ENCODE peak calls at places on chromosome X, in four cellular contexts. G, C, W and S are unnamed samples.

GRCh38 chrX:66126671-66127070 is 37.4 kb upstream of the HEPH start:
- DNase-seq in G (no peak), C (no peak), W (no peak), S (no peak)

GRCh38 chrX:129637217-129638109 is 17.3 kb downstream of the APLN start:
- DNase-seq in G (peak; percentile 87), C (peak; percentile 59), W (peak; percentile 58), S (peak; percentile 47)

GRCh38 chrX:10851809-10852208 is 231.4 kb upstream of the MID1 start:
- DNase-seq in G (no peak), C (no peak), W (no peak), S (no peak)

GRCh38 chrX:19040373-19040772 is 56.5 kb upstream of the PHKA2 start:
- DNase-seq in G (no peak), C (no peak), W (no peak), S (peak; percentile 12)

GRCh38 chrX:29308726-29309125 is 721.5 kb downstream of the IL1RAPL1 start:
- DNase-seq in G (no peak), C (no peak), W (no peak), S (no peak)

GRCh38 chrX:71930298-71930697 is 19.7 kb downstream of the NHSL2 start:
- DNase-seq in G (no peak), C (peak; percentile 43), W (no peak), S (no peak)

GRCh38 chrX:101658661-101659477 is 781 bp downstream of the ARMCX2 start:
- DNase-seq in G (peak; percentile 70), C (peak; percentile 76), W (peak; percentile 30), S (peak; percentile 30)

GRCh38 chrX:15567886-15568616 is 32.7 kb downstream of the ACE2 start:
- DNase-seq in G (no peak), C (no peak), W (no peak), S (peak; percentile 36)

GRCh38 chrX:48761674-48762471 is at the start of gene GLOD5:
- DNase-seq in G (no peak), C (no peak), W (no peak), S (peak; percentile 62)

GRCh38 chrX:68840256-68840655 is 11.4 kb downstream of the EFNB1 start:
- DNase-seq in G (no peak), C (no peak), W (no peak), S (no peak)

GRCh38 chrX:19912-20571 is 261.1 kb upstream of the PLCXD1 start:
- DNase-seq in G (peak; percentile 49), C (peak; percentile 13), W (no peak), S (no peak)

GRCh38 chrX:139739138-139739537 is 31.2 kb upstream of the MCF2 start:
- DNase-seq in G (no peak), C (peak; percentile 62), W (no peak), S (peak; percentile 67)

GRCh38 chrX:8743126-8743732 is 11.3 kb upstream of the ANOS1 start:
- DNase-seq in G (peak; percentile 78), C (peak; percentile 46), W (peak; percentile 39), S (no peak)

GRCh38 chrX:71183341-71183740 is 38.7 kb downstream of the NLGN3 start:
- DNase-seq in G (no peak), C (no peak), W (no peak), S (no peak)

GRCh38 chrX:46198858-46199257 is 346.4 kb downstream of the ZNF674 start:
- DNase-seq in G (no peak), C (no peak), W (no peak), S (peak; percentile 36)

GRCh38 chrX:96372313-96373046 is 312.2 kb upstream of the DIAPH2 start:
- DNase-seq in G (no peak), C (peak; percentile 66), W (no peak), S (peak; percentile 36)

GRCh38 chrX:103718120-103718519 is 7.4 kb downstream of the TMEM31 start:
- DNase-seq in G (no peak), C (no peak), W (no peak), S (no peak)

GRCh38 chrX:139692908-139693307 is 15.1 kb downstream of the MCF2 start:
- DNase-seq in G (no peak), C (peak; percentile 3), W (no peak), S (no peak)

GRCh38 chrX:145213504-145213903 is 33.8 kb upstream of the SPANXN1 start:
- DNase-seq in G (no peak), C (peak; percentile 2), W (no peak), S (peak; percentile 0)

GRCh38 chrX:129346574-129346973 is 176.7 kb downstream of the SMARCA1 start:
- DNase-seq in G (no peak), C (no peak), W (no peak), S (no peak)

GRCh38 chrX:130025256-130025655 is 42.8 kb downstream of the BCORL1 start:
- DNase-seq in G (no peak), C (no peak), W (no peak), S (no peak)

GRCh38 chrX:27565992-27566391 is 24.2 kb upstream of the DCAF8L2 start:
- DNase-seq in G (no peak), C (no peak), W (no peak), S (no peak)

GRCh38 chrX:147914609-147915008 is 2.9 kb downstream of the FMR1 start:
- DNase-seq in G (no peak), C (no peak), W (no peak), S (no peak)

GRCh38 chrX:100748133-100748532 is 16.2 kb upstream of the SYTL4 start:
- DNase-seq in G (no peak), C (no peak), W (no peak), S (peak; percentile 40)

GRCh38 chrX:103398321-103398937 is 22.1 kb downstream of the BEX3 start:
- DNase-seq in G (no peak), C (peak; percentile 88), W (no peak), S (peak; percentile 80)

GRCh38 chrX:65689377-65689776 is 21.9 kb downstream of the MSN start:
- DNase-seq in G (no peak), C (no peak), W (no peak), S (peak; percentile 42)

GRCh38 chrX:17984415-17984814 is 123.3 kb upstream of the RAI2 start:
- DNase-seq in G (no peak), C (no peak), W (no peak), S (no peak)

GRCh38 chrX:101195442-101196173 is 24.0 kb upstream of the DRP2 start:
- DNase-seq in G (no peak), C (no peak), W (no peak), S (no peak)

GRCh38 chrX:17860811-17861495 is at the start of gene RAI2:
- DNase-seq in G (peak; percentile 52), C (no peak), W (no peak), S (no peak)

GRCh38 chrX:141669689-141670088 is 28.9 kb downstream of the SPANXD start:
- DNase-seq in G (no peak), C (no peak), W (no peak), S (no peak)

GRCh38 chrX:84248226-84248625 is 60.2 kb upstream of the RPS6KA6 start:
- DNase-seq in G (no peak), C (peak; percentile 73), W (no peak), S (peak; percentile 47)

GRCh38 chrX:111823068-111823467 is 52.9 kb upstream of the TRPC5OS start:
- DNase-seq in G (no peak), C (peak; percentile 36), W (no peak), S (peak; percentile 0)

GRCh38 chrX:135914404-135914803 is 20.9 kb downstream of the SAGE1 start:
- DNase-seq in G (no peak), C (no peak), W (no peak), S (no peak)

GRCh38 chrX:134459683-134460004 is 321 bp upstream of the HPRT1 start:
- DNase-seq in G (peak; percentile 51), C (no peak), W (no peak), S (no peak)

GRCh38 chrX:124015721-124016120 is 54.2 kb downstream of the STAG2 start:
- DNase-seq in G (no peak), C (no peak), W (no peak), S (no peak)

GRCh38 chrX:43969504-43970501 is 3.4 kb downstream of the NDP start:
- DNase-seq in G (no peak), C (peak; percentile 57), W (no peak), S (no peak)

GRCh38 chrX:124217289-124218251 is 114.9 kb upstream of the TEX13D start:
- DNase-seq in G (peak; percentile 76), C (peak; percentile 57), W (peak; percentile 33), S (peak; percentile 53)

GRCh38 chrX:119659522-119659921 is 33.4 kb downstream of the SEPTIN6 start:
- DNase-seq in G (no peak), C (no peak), W (no peak), S (no peak)

GRCh38 chrX:119654112-119654531 is 38.8 kb downstream of the SEPTIN6 start:
- DNase-seq in G (no peak), C (peak; percentile 43), W (no peak), S (peak; percentile 34)

GRCh38 chrX:119655125-119655524 is 37.8 kb downstream of the SEPTIN6 start:
- DNase-seq in G (no peak), C (peak; percentile 87), W (no peak), S (peak; percentile 72)
- H3K36me3 ChIP-seq in G (peaks cover 16% of the 10 kb centered on the region), C (no peaks in the 10 kb centered on the region), W (peaks cover 16% of the 10 kb centered on the region), S (no peaks in the 10 kb centered on the region)

GRCh38 chrX:21973321-21974010 is 33.0 kb downstream of the SMS start:
- DNase-seq in G (no peak), C (peak; percentile 35), W (no peak), S (no peak)

GRCh38 chrX:21978346-21978745 is 37.8 kb downstream of the SMS start:
- DNase-seq in G (no peak), C (no peak), W (no peak), S (no peak)

GRCh38 chrX:21974011-21974385 is 33.5 kb downstream of the SMS start:
- DNase-seq in G (no peak), C (no peak), W (no peak), S (peak; percentile 80)

GRCh38 chrX:21975242-21975641 is 34.7 kb downstream of the SMS start:
- DNase-seq in G (no peak), C (no peak), W (no peak), S (no peak)

GRCh38 chrX:21975827-21976226 is 35.3 kb downstream of the SMS start:
- DNase-seq in G (no peak), C (peak; percentile 75), W (no peak), S (peak; percentile 56)
- H3K36me3 ChIP-seq in G (no peaks in the 10 kb centered on the region), C (peaks cover 13% of the 10 kb centered on the region), W (no peaks in the 10 kb centered on the region), S (peaks cover 3% of the 10 kb centered on the region)

GRCh38 chrX:109475174-109475891 is 6.6 kb downstream of the GUCY2F start:
- DNase-seq in G (no peak), C (peak; percentile 60), W (no peak), S (peak; percentile 56)
- H3K36me3 ChIP-seq in G (no peaks in the 10 kb centered on the region), C (no peaks in the 10 kb centered on the region), W (no peaks in the 10 kb centered on the region), S (no peaks in the 10 kb centered on the region)

DNA sequence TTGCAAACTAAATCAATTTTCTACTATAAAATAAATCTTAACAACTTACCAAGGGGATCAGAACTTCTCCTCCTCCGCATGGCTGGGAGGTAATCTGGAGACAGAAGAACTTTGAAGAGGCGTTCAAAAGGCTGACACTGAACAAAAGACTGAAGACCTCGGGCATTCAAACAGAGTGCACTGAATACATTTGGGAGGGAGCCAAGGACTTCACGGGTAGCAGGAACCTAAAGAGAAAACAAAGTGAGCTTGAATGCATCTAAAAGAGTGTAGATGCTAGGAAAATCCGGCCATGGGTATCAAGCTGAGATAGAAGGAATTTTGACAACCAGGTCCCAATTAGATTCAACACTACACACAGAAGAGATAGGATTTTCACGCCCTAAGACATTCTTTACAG is 69.6 kb downstream of the HUWE1 start:
- DNase-seq in G (no peak), C (no peak), W (no peak), S (no peak)
- H3K36me3 ChIP-seq in G (peaks cover 48% of the 10 kb centered on the region), C (peaks cover 30% of the 10 kb centered on the region), W (peaks cover 36% of the 10 kb centered on the region), S (peaks cover 8% of the 10 kb centered on the region)